ENCODE peak calls at places on chromosome 15, in four cellular contexts. K is small intestine; N is naive thymus-derived CD4-positive, alpha-beta T cell; C is suprapubic skin. Q is an unnamed sample.

GRCh38 chr15:57060799-57061198 is 142.4 kb downstream of the TCF12 start:
- DNase-seq in K (no peak), N (no peak), C (no peak), Q (peak; percentile 77)

GRCh38 chr15:28915935-28916334 is 30.2 kb downstream of the APBA2 start:
- DNase-seq in K (no peak), N (no peak), C (peak; percentile 37), Q (no peak)

GRCh38 chr15:68209735-68210408 is 4.7 kb upstream of the CALML4 start:
- DNase-seq in K (no peak), N (no peak), C (peak; percentile 65), Q (no peak)

GRCh38 chr15:75830910-75831805 is 12.1 kb upstream of the UBE2Q2 start:
- DNase-seq in K (no peak), N (no peak), C (no peak), Q (no peak)

GRCh38 chr15:61742591-61742990 is 317.7 kb downstream of the VPS13C start:
- DNase-seq in K (peak; percentile 1), N (no peak), C (no peak), Q (no peak)

GRCh38 chr15:29196306-29196705 is 73.3 kb downstream of the NSMCE3 start:
- DNase-seq in K (no peak), N (no peak), C (no peak), Q (no peak)

GRCh38 chr15:75646944-75647364 is 758 bp upstream of the SNX33 start:
- DNase-seq in K (peak; percentile 56), N (no peak), C (no peak), Q (peak; percentile 34)

GRCh38 chr15:48975713-48976419 is 12.1 kb upstream of the SHC4 start:
- DNase-seq in K (peak; percentile 64), N (peak; percentile 67), C (peak; percentile 89), Q (peak; percentile 85)

GRCh38 chr15:66019377-66019776 is 150.1 kb downstream of the RAB11A start:
- DNase-seq in K (no peak), N (no peak), C (no peak), Q (no peak)

GRCh38 chr15:43196760-43197548 is 11.8 kb downstream of the CCNDBP1 start:
- DNase-seq in K (no peak), N (no peak), C (no peak), Q (no peak)

GRCh38 chr15:63046927-63047760 is 4.6 kb downstream of the TPM1 start:
- DNase-seq in K (no peak), N (no peak), C (no peak), Q (no peak)

GRCh38 chr15:58771621-58772235 is 626 bp downstream of the MINDY2 start:
- DNase-seq in K (peak; percentile 56), N (peak; percentile 23), C (no peak), Q (no peak)

GRCh38 chr15:88918738-88919137 is 5.6 kb upstream of the MFGE8 start:
- DNase-seq in K (no peak), N (no peak), C (no peak), Q (peak; percentile 92)

GRCh38 chr15:66815322-66815721 is 113.3 kb downstream of the SMAD6 start:
- DNase-seq in K (no peak), N (no peak), C (no peak), Q (peak; percentile 36)

GRCh38 chr15:67019886-67020520 is 45.4 kb upstream of the SMAD3 start:
- DNase-seq in K (no peak), N (no peak), C (no peak), Q (no peak)

GRCh38 chr15:63605816-63606215 is 8.6 kb downstream of the FBXL22 start:
- DNase-seq in K (peak; percentile 41), N (peak; percentile 55), C (no peak), Q (no peak)

GRCh38 chr15:58474741-58475323 is 43.0 kb downstream of the LIPC start:
- DNase-seq in K (no peak), N (no peak), C (no peak), Q (no peak)

GRCh38 chr15:71316911-71317310 is 201.6 kb downstream of the THSD4 start:
- DNase-seq in K (no peak), N (no peak), C (no peak), Q (no peak)

GRCh38 chr15:83064859-83065258 is 2.2 kb downstream of the BTBD1 start:
- DNase-seq in K (no peak), N (no peak), C (no peak), Q (no peak)

GRCh38 chr15:27353837-27354236 is 382.9 kb downstream of the GABRG3 start:
- DNase-seq in K (no peak), N (no peak), C (no peak), Q (no peak)

GRCh38 chr15:74422723-74423442 is 10.9 kb downstream of the SEMA7A start:
- DNase-seq in K (no peak), N (no peak), C (no peak), Q (peak; percentile 79)

GRCh38 chr15:60572462-60573214 is 93.7 kb upstream of the ICE2 start:
- DNase-seq in K (no peak), N (no peak), C (no peak), Q (no peak)

GRCh38 chr15:24756101-24756500 is 80.5 kb downstream of the NPAP1 start:
- DNase-seq in K (no peak), N (no peak), C (no peak), Q (no peak)

GRCh38 chr15:71773206-71773859 is 37.0 kb upstream of the NR2E3 start:
- DNase-seq in K (no peak), N (no peak), C (no peak), Q (no peak)

GRCh38 chr15:70258369-70259029 is 160.8 kb upstream of the TLE3 start:
- DNase-seq in K (peak; percentile 42), N (peak; percentile 67), C (no peak), Q (no peak)

GRCh38 chr15:73704869-73705645 is 20.9 kb downstream of the CD276 start:
- DNase-seq in K (peak; percentile 74), N (peak; percentile 44), C (no peak), Q (peak; percentile 69)

GRCh38 chr15:74211656-74212055 is 9.1 kb upstream of the STRA6 start:
- DNase-seq in K (no peak), N (no peak), C (no peak), Q (no peak)

GRCh38 chr15:83697716-83698115 is 43.8 kb downstream of the ADAMTSL3 start:
- DNase-seq in K (no peak), N (no peak), C (no peak), Q (no peak)

GRCh38 chr15:87753539-87753938 is 503.0 kb downstream of the NTRK3 start:
- DNase-seq in K (peak; percentile 50), N (no peak), C (no peak), Q (no peak)

GRCh38 chr15:87758739-87759457 is 497.6 kb downstream of the NTRK3 start:
- DNase-seq in K (no peak), N (no peak), C (no peak), Q (no peak)

GRCh38 chr15:87756072-87756471 is 500.5 kb downstream of the NTRK3 start:
- DNase-seq in K (no peak), N (no peak), C (no peak), Q (no peak)

GRCh38 chr15:87755226-87755625 is 501.3 kb downstream of the NTRK3 start:
- DNase-seq in K (peak; percentile 50), N (no peak), C (no peak), Q (no peak)

GRCh38 chr15:87757084-87757483 is 499.5 kb downstream of the NTRK3 start:
- DNase-seq in K (no peak), N (no peak), C (no peak), Q (no peak)
- H3K9me3 ChIP-seq in K (no peaks in the 10 kb centered on the region), N (no peaks in the 10 kb centered on the region), C (no peaks in the 10 kb centered on the region), Q (no peaks in the 10 kb centered on the region)

DNA sequence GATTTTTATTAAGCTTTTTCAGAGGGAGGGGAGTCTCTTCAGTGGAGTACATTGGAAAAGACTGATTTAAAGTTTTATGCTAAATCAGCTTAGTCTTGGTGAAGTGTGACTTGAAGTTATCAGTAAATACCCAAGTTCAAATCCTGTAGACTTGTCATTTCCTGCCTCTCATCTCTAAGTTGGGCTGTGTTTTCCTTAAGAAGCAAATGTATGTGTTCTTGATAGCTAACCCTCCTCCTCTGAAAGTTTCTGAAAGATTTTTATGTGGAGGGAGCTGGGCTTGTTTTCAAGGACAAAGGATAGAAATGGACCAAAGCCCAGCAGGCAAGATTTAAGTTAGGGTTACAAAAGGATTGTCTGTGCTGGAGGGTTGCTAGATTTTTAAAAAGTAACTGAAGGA is 4.2 kb downstream of the MAPKBP1 start:
- DNase-seq in K (no peak), N (no peak), C (no peak), Q (no peak)
- H3K4me1 ChIP-seq in K (peaks cover 12% of the 10 kb centered on the region), N (peaks cover 31% of the 10 kb centered on the region), C (peaks cover 77% of the 10 kb centered on the region), Q (peaks cover 57% of the 10 kb centered on the region)

DNA sequence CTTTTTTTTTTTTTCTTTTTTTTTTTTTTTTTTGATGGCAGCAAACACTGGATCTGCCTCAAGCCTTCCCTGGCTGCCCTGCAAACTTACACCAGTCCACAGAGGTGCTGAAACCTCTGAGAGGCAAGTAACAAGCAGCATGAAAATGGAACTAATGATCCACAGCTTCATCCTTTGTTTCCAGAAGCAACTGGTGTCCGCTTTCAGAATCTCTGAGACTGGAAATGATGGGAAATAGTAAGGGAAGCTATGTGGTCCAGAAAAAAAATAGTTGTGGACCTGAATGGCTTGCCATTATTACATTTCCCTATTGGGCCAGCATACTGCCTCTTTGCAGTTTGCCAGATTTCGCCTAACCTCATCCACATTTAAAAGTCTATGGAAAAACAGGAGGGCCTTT is 134.2 kb downstream of the TMCO5A start:
- DNase-seq in K (no peak), N (no peak), C (no peak), Q (no peak)
- H3K4me3 ChIP-seq in K (no peak overlapping the region), N (no peak overlapping the region), C (peak overlapping the region; percentile 27), Q (no peak overlapping the region)

DNA sequence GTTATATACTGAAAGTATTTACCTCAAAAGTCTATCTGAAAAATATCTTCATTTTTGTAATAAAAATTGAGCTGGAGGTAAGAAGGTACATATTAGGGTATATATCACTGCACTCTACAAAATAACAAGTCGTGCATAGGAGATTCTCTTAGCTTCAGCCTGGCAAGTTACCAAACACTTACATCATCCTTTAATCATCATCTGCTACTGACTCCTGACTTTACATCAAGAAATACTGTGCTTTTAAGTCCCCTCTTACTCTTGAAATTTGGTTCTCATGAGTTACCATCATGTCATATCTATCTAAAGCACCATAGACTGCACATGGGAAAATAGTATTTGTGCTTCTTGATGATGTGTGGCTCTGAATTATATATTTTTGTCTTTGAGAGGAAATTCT is 50.8 kb downstream of the LYSMD4 start:
- DNase-seq in K (no peak), N (peak; percentile 8), C (no peak), Q (no peak)
- H3K9me3 ChIP-seq in K (no peaks in the 10 kb centered on the region), N (no peaks in the 10 kb centered on the region), C (no peaks in the 10 kb centered on the region), Q (no peaks in the 10 kb centered on the region)